ENCODE peak calls at places on chromosomes 11 and 22, in five cellular contexts. I is H9, H is neuronal stem cell, R is IMR-90, T is H1. Z is an unnamed sample.

GRCh38 chr22:22746963-22747933 is 102.8 kb downstream of the GGTLC2 start:
- DNase-seq in I (no peak), R (no peak), H (no peak), T (no peak), Z (no peak)

GRCh38 chr11:23278121-23278520 is 417.8 kb upstream of the CCDC179 start:
- DNase-seq in H (no peak), I (no peak), T (no peak), R (peak; percentile 81), Z (peak; percentile 53)

GRCh38 chr11:130979386-130979972 is 63.2 kb upstream of the SNX19 start:
- DNase-seq in T (no peak), I (no peak), H (no peak), R (peak; percentile 61), Z (peak; percentile 34)

GRCh38 chr11:75302346-75302745 is 49.1 kb downstream of the ARRB1 start:
- DNase-seq in T (no peak), I (no peak), R (no peak), H (no peak), Z (no peak)

GRCh38 chr22:49349181-49349835 is 478.4 kb downstream of the BRD1 start:
- DNase-seq in H (no peak), I (peak; percentile 14), T (no peak), R (no peak), Z (no peak)

GRCh38 chr11:78354741-78355705 is 62.6 kb downstream of the GAB2 start:
- DNase-seq in I (no peak), R (no peak), T (no peak), H (no peak), Z (peak; percentile 31)

GRCh38 chr11:86741489-86742435 is 58.6 kb upstream of the PRSS23 start:
- DNase-seq in H (no peak), I (no peak), T (no peak), R (peak; percentile 95), Z (peak; percentile 89)

GRCh38 chr11:120173771-120174170 is 35.9 kb upstream of the TRIM29 start:
- DNase-seq in I (no peak), H (no peak), R (no peak), T (no peak), Z (no peak)

GRCh38 chr11:2294340-2295290 is 7.1 kb downstream of the C11orf21 start:
- DNase-seq in T (peak; percentile 13), H (no peak), R (no peak), I (no peak), Z (no peak)

GRCh38 chr11:46060013-46060412 is 61.2 kb downstream of the PHF21A start:
- DNase-seq in R (no peak), H (no peak), I (no peak), T (no peak), Z (no peak)

GRCh38 chr22:22748297-22748743 is 103.9 kb downstream of the GGTLC2 start:
- DNase-seq in T (peak; percentile 62), H (peak; percentile 9), R (peak; percentile 52), I (peak; percentile 58), Z (peak; percentile 20)

GRCh38 chr11:115985896-115986295 is 481.7 kb upstream of the CADM1 start:
- DNase-seq in I (no peak), T (no peak), R (no peak), H (no peak), Z (no peak)

GRCh38 chr22:42692239-42693054 is 28.2 kb downstream of the A4GALT start:
- DNase-seq in H (no peak), I (no peak), R (no peak), T (no peak), Z (no peak)

GRCh38 chr11:17531071-17531817 is 13.0 kb downstream of the USH1C start:
- DNase-seq in T (no peak), I (no peak), R (no peak), H (no peak), Z (no peak)

GRCh38 chr11:102478660-102479245 is 26.2 kb upstream of the TMEM123 start:
- DNase-seq in R (no peak), T (no peak), I (no peak), H (no peak), Z (no peak)

GRCh38 chr22:41929158-41929896 is 2.7 kb upstream of the TNFRSF13C start:
- DNase-seq in R (no peak), H (no peak), T (no peak), I (no peak), Z (no peak)

GRCh38 chr11:67352546-67353316 is 615 bp downstream of the POLD4 start:
- DNase-seq in R (no peak), I (peak; percentile 51), T (no peak), H (no peak), Z (no peak)

GRCh38 chr11:75445315-75445953 is 12.4 kb upstream of the KLHL35 start:
- DNase-seq in H (peak; percentile 78), R (peak; percentile 41), T (peak; percentile 95), I (peak; percentile 77), Z (peak; percentile 60)

GRCh38 chr11:13928566-13929251 is 33.8 kb upstream of the SPON1 start:
- DNase-seq in T (no peak), I (no peak), H (no peak), R (peak; percentile 28), Z (peak; percentile 82)

GRCh38 chr11:76177250-76177686 is 29.0 kb downstream of the WNT11 start:
- DNase-seq in H (no peak), T (no peak), I (no peak), R (no peak), Z (no peak)

GRCh38 chr11:86041975-86042378 is 26.9 kb downstream of the PICALM start:
- DNase-seq in R (peak; percentile 94), T (peak; percentile 62), I (peak; percentile 62), H (peak; percentile 89), Z (peak; percentile 89)

GRCh38 chr11:68321293-68322030 is 9.1 kb downstream of the LRP5 start:
- DNase-seq in T (no peak), H (no peak), R (no peak), I (no peak), Z (no peak)

GRCh38 chr11:70481625-70482528 is 83.5 kb downstream of the CTTN start:
- DNase-seq in R (peak; percentile 63), T (no peak), I (no peak), H (no peak), Z (peak; percentile 21)

GRCh38 chr11:747176-748006 is at the start of gene TALDO1:
- DNase-seq in I (peak; percentile 93), T (peak; percentile 96), H (peak; percentile 89), R (peak; percentile 76), Z (peak; percentile 89)
- H4K91ac ChIP-seq in I (peak within 1 kb of the TSS; percentile 28), T (peak within 1 kb of the TSS; percentile 20), H (no peak within 1 kb of the TSS), R (peak within 1 kb of the TSS; percentile 72), Z (peak within 1 kb of the TSS; percentile 90)

GRCh38 chr22:40681451-40681850 is 2.2 kb downstream of the MCHR1 start:
- DNase-seq in H (no peak), I (no peak), R (no peak), T (no peak), Z (no peak)
- H2BK5ac ChIP-seq in H (no peak overlapping the region), I (no peak overlapping the region), R (no peak overlapping the region), T (peak overlapping the region; percentile 62), Z (no peak overlapping the region)

DNA sequence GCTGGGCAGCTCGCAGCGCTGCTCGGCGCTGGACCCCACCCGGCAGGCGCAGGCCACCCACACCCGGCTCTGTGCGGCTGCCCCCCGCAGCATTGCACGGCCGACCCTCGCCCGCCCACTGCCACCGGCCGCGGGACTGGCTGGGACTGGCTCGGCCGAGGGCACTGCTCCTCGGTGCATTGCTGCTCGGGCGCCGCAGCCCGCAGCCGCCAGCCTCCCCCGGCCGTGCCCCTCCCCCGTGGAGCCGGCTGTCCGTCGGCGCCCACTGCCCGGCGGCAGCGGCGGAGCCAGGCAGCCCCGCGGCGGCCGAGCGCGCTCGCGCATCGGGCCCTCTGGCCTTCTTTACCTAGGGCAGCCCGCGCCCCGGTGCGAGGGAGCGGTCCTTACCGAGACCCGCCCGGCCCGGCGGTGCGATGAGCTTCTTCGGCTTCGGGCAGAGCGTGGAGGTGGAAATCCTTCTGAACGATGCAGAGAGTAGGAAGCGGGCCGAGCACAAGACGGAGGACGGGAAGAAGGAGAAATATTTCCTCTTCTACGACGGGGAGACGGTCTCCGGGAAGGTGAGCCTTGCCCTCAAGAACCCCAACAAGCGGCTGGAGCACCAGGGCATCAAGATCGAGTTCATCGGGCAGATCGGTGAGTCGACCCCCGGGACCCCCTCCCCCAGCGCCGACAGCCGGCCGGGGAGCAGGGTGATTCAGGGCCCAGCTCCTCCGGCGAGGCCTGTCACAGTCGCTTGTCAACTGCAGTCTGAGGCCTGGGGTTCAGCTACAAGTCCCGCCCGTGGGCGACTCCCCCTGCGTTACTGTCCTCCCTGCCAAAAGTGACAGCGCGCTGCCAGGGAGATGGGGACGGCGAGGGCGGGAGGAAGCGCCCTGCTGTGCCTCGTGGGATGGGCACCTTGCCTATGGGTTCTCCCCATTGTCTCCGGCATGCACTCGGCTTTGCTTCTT is 515 bp downstream of the VPS26B start:
- DNase-seq in I (peak; percentile 39), T (no peak), H (peak; percentile 29), R (peak; percentile 7), Z (peak; percentile 53)
- H4K91ac ChIP-seq in I (no peak overlapping the region), T (no peak overlapping the region), H (no peak overlapping the region), R (peak overlapping the region; percentile 39), Z (peak overlapping the region; percentile 92)

GRCh38 chr11:134501406-134502152 is 89.5 kb upstream of the B3GAT1 start:
- DNase-seq in H (no peak), T (no peak), R (no peak), I (no peak), Z (no peak)

GRCh38 chr11:134498326-134499139 is 86.5 kb upstream of the B3GAT1 start:
- DNase-seq in H (no peak), R (no peak), I (no peak), T (no peak), Z (no peak)

GRCh38 chr11:134499990-134500389 is 87.9 kb upstream of the B3GAT1 start:
- DNase-seq in I (no peak), H (no peak), T (no peak), R (no peak), Z (no peak)

GRCh38 chr11:134500621-134501020 is 88.6 kb upstream of the B3GAT1 start:
- DNase-seq in R (no peak), H (no peak), I (no peak), T (no peak), Z (no peak)

GRCh38 chr11:134497586-134497985 is 85.5 kb upstream of the B3GAT1 start:
- DNase-seq in R (no peak), I (no peak), T (no peak), H (no peak), Z (no peak)
- H2BK5ac ChIP-seq in R (no peak overlapping the region), I (no peak overlapping the region), T (no peak overlapping the region), H (no peak overlapping the region), Z (no peak overlapping the region)

Z was measured in mesenchymal stem cell.